ENCODE peak calls at places on chromosomes 7 and 10, in five cellular contexts. N, Y, O, A and I are unnamed samples.

GRCh38 chr10:50552308-50552707 is 71.4 kb downstream of the SGMS1 start:
- DNase-seq in N (no peak), Y (no peak), O (no peak), A (no peak), I (no peak)

GRCh38 chr10:132700168-132701098 is 85.5 kb downstream of the NKX6-2 start:
- DNase-seq in N (no peak), Y (no peak), O (no peak), A (no peak), I (peak)

GRCh38 chr7:114789942-114790341 is 132.0 kb upstream of the MDFIC start:
- DNase-seq in N (peak), Y (no peak), O (no peak), A (no peak), I (no peak)

GRCh38 chr10:131450220-131450765 is 138.8 kb upstream of the TCERG1L start:
- DNase-seq in N (no peak), Y (no peak), O (no peak), A (no peak), I (no peak)

GRCh38 chr7:41148521-41148951 is 554.4 kb downstream of the INHBA start:
- DNase-seq in N (peak), Y (no peak), O (no peak), A (no peak), I (no peak)

GRCh38 chr7:93043393-93043985 is 74.3 kb downstream of the SAMD9 start:
- DNase-seq in N (no peak), Y (peak), O (no peak), A (no peak), I (peak)

GRCh38 chr10:128522551-128523289 is 396.5 kb upstream of the MKI67 start:
- DNase-seq in N (no peak), Y (no peak), O (no peak), A (peak), I (no peak)

GRCh38 chr7:118944271-118944670 is 719.8 kb downstream of the ANKRD7 start:
- DNase-seq in N (no peak), Y (no peak), O (no peak), A (no peak), I (no peak)

GRCh38 chr7:31651800-31652326 is 35.2 kb upstream of the PPP1R17 start:
- DNase-seq in N (no peak), Y (no peak), O (no peak), A (no peak), I (no peak)

GRCh38 chr7:149866817-149867447 is 6.8 kb upstream of the ATP6V0E2 start:
- DNase-seq in N (no peak), Y (no peak), O (no peak), A (peak), I (no peak)

GRCh38 chr7:141360414-141360760 is 190.8 kb upstream of the AGK start:
- DNase-seq in N (no peak), Y (no peak), O (no peak), A (no peak), I (no peak)

GRCh38 chr10:18401416-18402195 is 249.8 kb downstream of the NSUN6 start:
- DNase-seq in N (no peak), Y (no peak), O (no peak), A (no peak), I (no peak)

GRCh38 chr10:72259491-72260214 is 14.1 kb upstream of the DDIT4 start:
- DNase-seq in N (no peak), Y (no peak), O (no peak), A (peak), I (no peak)

GRCh38 chr10:7121154-7121797 is 289.6 kb downstream of the SFMBT2 start:
- DNase-seq in N (peak), Y (peak), O (peak), A (peak), I (no peak)

GRCh38 chr7:116977172-116977571 is 23.9 kb downstream of the ST7 start:
- DNase-seq in N (peak), Y (no peak), O (no peak), A (no peak), I (no peak)

GRCh38 chr10:60974463-60975149 is 30.6 kb upstream of the RHOBTB1 start:
- DNase-seq in N (peak), Y (no peak), O (no peak), A (no peak), I (no peak)

GRCh38 chr10:35433851-35434426 is 97.6 kb downstream of the CCNY start:
- DNase-seq in N (no peak), Y (no peak), O (no peak), A (no peak), I (no peak)

GRCh38 chr10:72335394-72336258 is 19.1 kb downstream of the DNAJB12 start:
- DNase-seq in N (no peak), Y (no peak), O (no peak), A (peak), I (no peak)

GRCh38 chr10:5565205-5565545 is 40.4 kb downstream of the CALML3 start:
- DNase-seq in N (no peak), Y (no peak), O (no peak), A (no peak), I (peak)

GRCh38 chr10:84548869-84549268 is 220.5 kb downstream of the CCSER2 start:
- DNase-seq in N (no peak), Y (no peak), O (no peak), A (peak), I (no peak)

GRCh38 chr7:94655884-94656657 is at the start of gene SGCE:
- DNase-seq in N (peak), Y (peak), O (peak), A (peak), I (no peak)

GRCh38 chr10:17214991-17215781 is 12.9 kb upstream of the VIM start:
- DNase-seq in N (peak), Y (no peak), O (no peak), A (peak), I (no peak)

GRCh38 chr10:3380392-3381050 is 207.9 kb upstream of the PITRM1 start:
- DNase-seq in N (no peak), Y (no peak), O (no peak), A (no peak), I (no peak)

GRCh38 chr7:36747251-36747968 is 23.1 kb upstream of the AOAH start:
- DNase-seq in N (no peak), Y (no peak), O (no peak), A (peak), I (no peak)

DNA sequence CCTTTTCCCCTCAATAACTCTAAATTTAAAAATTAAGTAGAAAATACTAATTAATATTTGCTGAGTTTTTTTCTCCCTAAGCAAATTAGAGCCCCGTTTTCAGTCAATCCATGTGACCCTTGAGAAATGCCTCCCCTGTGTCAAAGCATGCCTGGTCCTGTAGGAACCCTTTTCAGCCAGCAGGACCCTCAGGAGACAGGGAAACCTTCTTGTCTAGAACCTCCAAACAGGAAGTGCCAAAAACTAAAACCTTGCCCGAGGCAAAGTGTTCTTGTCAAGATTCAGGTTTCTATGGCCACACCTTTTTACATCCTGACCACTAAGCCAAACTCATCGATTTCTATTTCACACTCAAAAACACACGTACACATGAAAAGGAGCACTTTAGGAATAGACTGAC is 60.1 kb upstream of the NFE2L3 start:
- DNase-seq in N (peak), Y (no peak), O (peak), A (peak), I (no peak)
- TF ChIP-seq CTCF in N (peak), Y (peak), O (no peak), A (peak), I (no peak)

DNA sequence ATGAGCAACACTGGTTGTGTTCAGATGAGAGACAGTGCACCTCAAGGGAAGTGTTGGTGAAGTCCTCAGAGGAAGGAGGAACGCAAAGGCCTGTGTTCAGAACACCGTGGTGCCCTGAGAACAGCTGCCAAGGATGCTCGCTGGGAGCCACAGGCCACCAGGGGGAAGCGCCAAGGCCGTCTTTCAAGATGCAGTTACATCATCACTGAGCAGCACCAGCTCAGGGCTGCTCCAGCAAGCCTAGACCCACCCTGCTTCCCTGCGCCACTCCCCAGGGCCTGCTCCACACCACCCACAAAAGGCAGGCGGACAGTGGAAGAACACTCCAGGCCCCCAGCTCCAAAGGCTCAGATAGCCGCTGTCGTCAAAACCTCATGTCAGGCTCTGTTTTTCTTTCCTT is 378.8 kb downstream of the DPP6 start:
- DNase-seq in N (no peak), Y (no peak), O (no peak), A (no peak), I (no peak)
- TF ChIP-seq CTCF in N (no peak), Y (no peak), O (no peak), A (no peak), I (no peak)

DNA sequence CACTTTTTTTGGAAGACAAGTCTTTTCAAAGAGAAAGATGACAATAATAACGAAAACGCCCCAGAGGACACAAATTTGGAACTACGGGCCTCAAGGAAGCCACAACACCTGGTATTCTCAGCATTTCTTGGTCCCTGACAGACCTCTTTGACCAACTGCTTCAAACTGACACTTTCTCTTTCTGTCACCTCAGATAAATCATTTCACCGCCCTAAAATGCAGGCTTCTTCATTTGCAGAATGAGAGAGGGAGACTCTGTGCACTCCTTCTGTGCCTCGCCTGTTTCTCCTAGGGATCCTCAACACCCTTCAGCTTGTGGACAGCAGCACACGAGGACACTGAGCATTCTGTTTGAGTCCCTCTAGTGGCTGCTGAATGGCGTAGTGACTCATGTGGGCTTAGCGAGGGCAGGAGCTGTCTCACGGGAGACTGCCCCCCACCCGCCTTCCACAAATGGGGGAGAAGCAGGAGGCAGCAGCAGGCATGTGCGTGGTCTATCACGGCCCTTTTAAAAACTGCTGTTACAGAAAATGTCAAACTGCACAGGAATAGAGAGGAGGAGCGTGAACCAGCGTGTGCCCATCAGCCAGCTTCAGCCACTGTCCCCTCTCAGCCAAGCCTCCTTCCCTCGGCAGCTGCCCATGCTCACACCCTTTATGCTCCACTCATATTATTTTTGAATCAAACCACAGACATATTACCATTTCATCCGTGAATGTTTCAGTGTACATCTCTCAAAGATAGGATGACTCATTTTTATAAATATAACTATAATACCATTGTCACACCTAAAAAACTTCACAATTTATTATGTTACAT is 41.4 kb downstream of the GSDME start:
- DNase-seq in N (peak), Y (no peak), O (peak), A (peak), I (no peak)
- TF ChIP-seq CTCF in N (peak), Y (peak), O (peak), A (peak), I (peak)

GRCh38 chr10:63986536-63986935 is 465.3 kb downstream of the REEP3 start:
- DNase-seq in N (no peak), Y (no peak), O (no peak), A (no peak), I (no peak)

DNA sequence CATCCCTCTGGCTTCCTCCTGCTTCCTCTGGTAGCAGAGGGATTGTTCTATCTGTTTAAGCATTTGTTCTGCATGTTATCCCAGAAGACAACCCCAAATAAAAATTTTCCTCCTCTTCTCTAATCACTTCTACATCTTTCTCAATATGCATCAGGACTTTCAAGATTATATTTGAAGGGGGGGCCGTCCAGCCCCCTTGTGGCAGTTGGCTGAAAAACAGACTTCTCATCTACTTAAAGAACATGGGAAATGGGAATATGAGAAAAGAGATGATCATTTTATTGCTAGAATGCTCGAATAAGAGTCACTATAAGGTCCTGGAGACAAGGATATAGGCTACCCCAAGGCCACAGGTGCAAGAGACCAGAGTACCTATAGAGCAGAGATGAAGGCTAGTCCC is 466.0 kb downstream of the REEP3 start:
- DNase-seq in N (no peak), Y (no peak), O (no peak), A (no peak), I (no peak)
- TF ChIP-seq CTCF in N (peak), Y (peak), O (no peak), A (peak), I (peak)

GRCh38 chr7:39410582-39410981 is 155.6 kb upstream of the YAE1 start:
- DNase-seq in N (no peak), Y (no peak), O (no peak), A (no peak), I (no peak)

GRCh38 chr7:39415091-39415820 is 150.9 kb upstream of the YAE1 start:
- DNase-seq in N (no peak), Y (no peak), O (no peak), A (no peak), I (no peak)

GRCh38 chr7:39416866-39417265 is 149.3 kb upstream of the YAE1 start:
- DNase-seq in N (no peak), Y (no peak), O (no peak), A (no peak), I (no peak)

GRCh38 chr7:39414669-39415035 is 151.6 kb upstream of the YAE1 start:
- DNase-seq in N (no peak), Y (no peak), O (no peak), A (no peak), I (no peak)

GRCh38 chr7:39413866-39414668 is 152.1 kb upstream of the YAE1 start:
- DNase-seq in N (peak), Y (peak), O (peak), A (peak), I (no peak)
- TF ChIP-seq CTCF in N (no peak), Y (peak), O (no peak), A (no peak), I (peak)

GRCh38 chr7:28360739-28361138 is 51.6 kb upstream of the CREB5 start:
- DNase-seq in N (peak), Y (no peak), O (no peak), A (no peak), I (no peak)
- TF ChIP-seq CTCF in N (no peak), Y (no peak), O (no peak), A (no peak), I (peak)

GRCh38 chr7:153682628-153683027 is 369.6 kb upstream of the DPP6 start:
- DNase-seq in N (no peak), Y (no peak), O (no peak), A (peak), I (no peak)
- TF ChIP-seq CTCF in N (no peak), Y (no peak), O (no peak), A (peak), I (no peak)

GRCh38 chr7:21059069-21059468 is 272.4 kb upstream of the SP8 start:
- DNase-seq in N (peak), Y (no peak), O (no peak), A (no peak), I (no peak)
- TF ChIP-seq CTCF in N (no peak), Y (no peak), O (no peak), A (no peak), I (no peak)

GRCh38 chr7:132557489-132558044 is 18.7 kb downstream of the PLXNA4 start:
- DNase-seq in N (peak), Y (no peak), O (no peak), A (peak), I (no peak)
- TF ChIP-seq CTCF in N (peak), Y (no peak), O (peak), A (peak), I (peak)